ENCODE peak calls at places on chromosomes 11 and 22, in four cellular contexts. One of them, this sample, is unnamed.

GRCh38 chr11:124891390-124891861 is 6.2 kb downstream of the ROBO4 start:
- DNase-seq in esophagus squamous epithelium: no peak
- DNase-seq in ovary: no peak
- DNase-seq in adrenal gland: no peak
- DNase-seq in this sample: no peak

GRCh38 chr11:45885921-45886721 is 670 bp downstream of the MAPK8IP1 start:
- DNase-seq in esophagus squamous epithelium: no peak
- DNase-seq in ovary: no peak
- DNase-seq in adrenal gland: no peak
- DNase-seq in this sample: no peak

GRCh38 chr22:35597692-35598395 is 19.3 kb downstream of the MB start:
- DNase-seq in esophagus squamous epithelium: no peak
- DNase-seq in ovary: no peak
- DNase-seq in adrenal gland: no peak
- DNase-seq in this sample: no peak

GRCh38 chr11:7638710-7639642 is 34.3 kb downstream of the CYB5R2 start:
- DNase-seq in esophagus squamous epithelium: no peak
- DNase-seq in ovary: no peak
- DNase-seq in adrenal gland: no peak
- DNase-seq in this sample: no peak

GRCh38 chr11:134586726-134587125 is 174.7 kb upstream of the B3GAT1 start:
- DNase-seq in esophagus squamous epithelium: no peak
- DNase-seq in ovary: no peak
- DNase-seq in adrenal gland: no peak
- DNase-seq in this sample: no peak

GRCh38 chr11:130945945-130946344 is 29.7 kb upstream of the SNX19 start:
- DNase-seq in esophagus squamous epithelium: no peak
- DNase-seq in ovary: no peak
- DNase-seq in adrenal gland: peak
- DNase-seq in this sample: no peak

GRCh38 chr11:106553304-106553703 is 465.0 kb downstream of the GUCY1A2 start:
- DNase-seq in esophagus squamous epithelium: no peak
- DNase-seq in ovary: no peak
- DNase-seq in adrenal gland: no peak
- DNase-seq in this sample: no peak

GRCh38 chr22:16721969-16722368 is 103.2 kb downstream of the XKR3 start:
- DNase-seq in esophagus squamous epithelium: no peak
- DNase-seq in ovary: no peak
- DNase-seq in adrenal gland: no peak
- DNase-seq in this sample: no peak

GRCh38 chr22:38824587-38824986 is 19.2 kb downstream of the NPTXR start:
- DNase-seq in esophagus squamous epithelium: no peak
- DNase-seq in ovary: no peak
- DNase-seq in adrenal gland: peak
- DNase-seq in this sample: peak

GRCh38 chr11:122186439-122187080 is 70.5 kb upstream of the BLID start:
- DNase-seq in esophagus squamous epithelium: no peak
- DNase-seq in ovary: no peak
- DNase-seq in adrenal gland: no peak
- DNase-seq in this sample: no peak

GRCh38 chr22:23175817-23176644 is 4.3 kb upstream of the BCR start:
- DNase-seq in esophagus squamous epithelium: no peak
- DNase-seq in ovary: no peak
- DNase-seq in adrenal gland: no peak
- DNase-seq in this sample: no peak

GRCh38 chr11:27722117-27722844 is 22.0 kb upstream of the BDNF start:
- DNase-seq in esophagus squamous epithelium: no peak
- DNase-seq in ovary: no peak
- DNase-seq in adrenal gland: peak
- DNase-seq in this sample: no peak

GRCh38 chr11:34044664-34045485 is 6.7 kb upstream of the CAPRIN1 start:
- DNase-seq in esophagus squamous epithelium: no peak
- DNase-seq in ovary: no peak
- DNase-seq in adrenal gland: peak
- DNase-seq in this sample: peak

GRCh38 chr22:47065756-47066615 is 303.5 kb downstream of the TBC1D22A start:
- DNase-seq in esophagus squamous epithelium: no peak
- DNase-seq in ovary: no peak
- DNase-seq in adrenal gland: peak
- DNase-seq in this sample: no peak

GRCh38 chr11:69050592-69051380 is 2.1 kb downstream of the TPCN2 start:
- DNase-seq in esophagus squamous epithelium: no peak
- DNase-seq in ovary: no peak
- DNase-seq in adrenal gland: no peak
- DNase-seq in this sample: no peak

GRCh38 chr22:20204821-20205220 is 54.0 kb upstream of the CCDC188 start:
- DNase-seq in esophagus squamous epithelium: no peak
- DNase-seq in ovary: no peak
- DNase-seq in adrenal gland: no peak
- DNase-seq in this sample: no peak

GRCh38 chr22:29727248-29727551 is 7.4 kb downstream of the CABP7 start:
- DNase-seq in esophagus squamous epithelium: no peak
- DNase-seq in ovary: peak
- DNase-seq in adrenal gland: peak
- DNase-seq in this sample: peak

GRCh38 chr11:19429108-19429760 is 188.5 kb upstream of the E2F8 start:
- DNase-seq in esophagus squamous epithelium: no peak
- DNase-seq in ovary: no peak
- DNase-seq in adrenal gland: no peak
- DNase-seq in this sample: no peak

GRCh38 chr11:43830928-43831440 is 49.6 kb upstream of the ALKBH3 start:
- DNase-seq in esophagus squamous epithelium: no peak
- DNase-seq in ovary: no peak
- DNase-seq in adrenal gland: peak
- DNase-seq in this sample: peak

GRCh38 chr11:113681282-113681681 is 24.8 kb downstream of the TMPRSS5 start:
- DNase-seq in esophagus squamous epithelium: no peak
- DNase-seq in ovary: no peak
- DNase-seq in adrenal gland: no peak
- DNase-seq in this sample: peak

GRCh38 chr11:111922803-111923202 is 4.1 kb downstream of the C11orf52 start:
- DNase-seq in esophagus squamous epithelium: no peak
- DNase-seq in ovary: peak
- DNase-seq in adrenal gland: peak
- DNase-seq in this sample: peak

GRCh38 chr11:117925198-117925925 is 3.8 kb downstream of the TMPRSS13 start:
- DNase-seq in esophagus squamous epithelium: no peak
- DNase-seq in ovary: no peak
- DNase-seq in adrenal gland: no peak
- DNase-seq in this sample: no peak

GRCh38 chr11:95556342-95557151 is 233.0 kb downstream of the FAM76B start:
- DNase-seq in esophagus squamous epithelium: no peak
- DNase-seq in ovary: no peak
- DNase-seq in adrenal gland: no peak
- DNase-seq in this sample: no peak

GRCh38 chr11:11525283-11525682 is 96.5 kb downstream of the GALNT18 start:
- DNase-seq in esophagus squamous epithelium: no peak
- DNase-seq in ovary: no peak
- DNase-seq in adrenal gland: no peak
- DNase-seq in this sample: no peak

GRCh38 chr11:93497575-93497974 is 45.6 kb downstream of the SMCO4 start:
- DNase-seq in esophagus squamous epithelium: no peak
- DNase-seq in ovary: no peak
- DNase-seq in adrenal gland: no peak
- DNase-seq in this sample: no peak

GRCh38 chr22:37661160-37661924 is 2.8 kb downstream of the PDXP start:
- DNase-seq in esophagus squamous epithelium: no peak
- DNase-seq in ovary: peak
- DNase-seq in adrenal gland: no peak
- DNase-seq in this sample: peak

GRCh38 chr22:19756288-19757128 is 4.1 kb upstream of the TBX1 start:
- DNase-seq in esophagus squamous epithelium: no peak
- DNase-seq in ovary: no peak
- DNase-seq in adrenal gland: peak
- DNase-seq in this sample: peak

GRCh38 chr11:61489833-61490585 is 18.5 kb upstream of the LRRC10B start:
- DNase-seq in esophagus squamous epithelium: no peak
- DNase-seq in ovary: peak
- DNase-seq in adrenal gland: no peak
- DNase-seq in this sample: no peak

GRCh38 chr11:92477686-92478085 is 253.1 kb downstream of the FAT3 start:
- DNase-seq in esophagus squamous epithelium: no peak
- DNase-seq in ovary: no peak
- DNase-seq in adrenal gland: no peak
- DNase-seq in this sample: no peak

GRCh38 chr11:71158936-71159335 is 93.4 kb downstream of the SHANK2 start:
- DNase-seq in esophagus squamous epithelium: no peak
- DNase-seq in ovary: no peak
- DNase-seq in adrenal gland: no peak
- DNase-seq in this sample: no peak

GRCh38 chr11:78689558-78690153 is 115.0 kb upstream of the NARS2 start:
- DNase-seq in esophagus squamous epithelium: no peak
- DNase-seq in ovary: no peak
- DNase-seq in adrenal gland: no peak
- DNase-seq in this sample: no peak

GRCh38 chr22:49330421-49331222 is 497.1 kb downstream of the BRD1 start:
- DNase-seq in esophagus squamous epithelium: no peak
- DNase-seq in ovary: no peak
- DNase-seq in adrenal gland: no peak
- DNase-seq in this sample: no peak

GRCh38 chr11:44893250-44894216 is 57.1 kb downstream of the TP53I11 start:
- DNase-seq in esophagus squamous epithelium: no peak
- DNase-seq in ovary: peak
- DNase-seq in adrenal gland: peak
- DNase-seq in this sample: no peak

GRCh38 chr11:69704508-69705245 is 855 bp upstream of the FGF19 start:
- DNase-seq in esophagus squamous epithelium: no peak
- DNase-seq in ovary: no peak
- DNase-seq in adrenal gland: no peak
- DNase-seq in this sample: peak

GRCh38 chr11:107591098-107591445 is at the start of gene ELMOD1:
- DNase-seq in esophagus squamous epithelium: no peak
- DNase-seq in ovary: peak
- DNase-seq in adrenal gland: peak
- DNase-seq in this sample: no peak

GRCh38 chr11:57798905-57799559 is 37.4 kb downstream of the CTNND1 start:
- DNase-seq in esophagus squamous epithelium: no peak
- DNase-seq in ovary: no peak
- DNase-seq in adrenal gland: peak
- DNase-seq in this sample: peak

DNA sequence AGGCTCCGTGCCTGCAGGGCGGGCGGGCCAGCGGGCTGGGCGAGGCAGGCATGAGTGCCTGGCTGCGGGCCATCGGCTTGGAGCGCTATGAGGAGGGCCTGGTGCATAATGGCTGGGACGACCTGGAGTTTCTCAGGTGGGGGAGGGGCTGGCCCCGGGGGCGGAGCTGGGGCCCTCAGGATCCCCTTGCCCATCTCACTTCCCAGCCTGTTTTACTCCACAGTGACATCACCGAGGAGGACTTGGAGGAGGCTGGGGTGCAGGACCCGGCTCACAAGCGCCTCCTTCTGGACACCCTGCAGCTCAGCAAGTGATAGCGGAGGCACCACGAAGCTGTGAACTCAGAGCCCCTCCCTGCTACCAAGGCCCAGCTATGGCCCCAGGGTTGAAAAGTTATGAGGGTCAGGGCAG is 5.9 kb downstream of the PHOX2A start:
- DNase-seq in esophagus squamous epithelium: no peak
- DNase-seq in ovary: no peak
- DNase-seq in adrenal gland: peak
- DNase-seq in this sample: peak
- TF ChIP-seq POLR2A in esophagus squamous epithelium: no peak
- TF ChIP-seq POLR2A in ovary: no peak
- TF ChIP-seq POLR2A in adrenal gland: no peak
- TF ChIP-seq POLR2A in this sample: no peak

GRCh38 chr11:2382927-2383822 is 6.1 kb downstream of the CD81 start:
- DNase-seq in esophagus squamous epithelium: no peak
- DNase-seq in ovary: peak
- DNase-seq in adrenal gland: peak
- DNase-seq in this sample: no peak
- TF ChIP-seq POLR2A in esophagus squamous epithelium: no peak
- TF ChIP-seq POLR2A in ovary: no peak
- TF ChIP-seq POLR2A in adrenal gland: no peak
- TF ChIP-seq POLR2A in this sample: no peak

GRCh38 chr22:18055619-18056160 is 22.1 kb upstream of the PEX26 start:
- DNase-seq in esophagus squamous epithelium: no peak
- DNase-seq in ovary: no peak
- DNase-seq in adrenal gland: no peak
- DNase-seq in this sample: no peak

GRCh38 chr22:18058770-18059169 is 19.0 kb upstream of the PEX26 start:
- DNase-seq in esophagus squamous epithelium: no peak
- DNase-seq in ovary: no peak
- DNase-seq in adrenal gland: no peak
- DNase-seq in this sample: no peak

GRCh38 chr22:18057568-18058209 is 20.1 kb upstream of the PEX26 start:
- DNase-seq in esophagus squamous epithelium: peak
- DNase-seq in ovary: peak
- DNase-seq in adrenal gland: peak
- DNase-seq in this sample: no peak

GRCh38 chr22:18056802-18057474 is 20.9 kb upstream of the PEX26 start:
- DNase-seq in esophagus squamous epithelium: no peak
- DNase-seq in ovary: no peak
- DNase-seq in adrenal gland: peak
- DNase-seq in this sample: no peak

DNA sequence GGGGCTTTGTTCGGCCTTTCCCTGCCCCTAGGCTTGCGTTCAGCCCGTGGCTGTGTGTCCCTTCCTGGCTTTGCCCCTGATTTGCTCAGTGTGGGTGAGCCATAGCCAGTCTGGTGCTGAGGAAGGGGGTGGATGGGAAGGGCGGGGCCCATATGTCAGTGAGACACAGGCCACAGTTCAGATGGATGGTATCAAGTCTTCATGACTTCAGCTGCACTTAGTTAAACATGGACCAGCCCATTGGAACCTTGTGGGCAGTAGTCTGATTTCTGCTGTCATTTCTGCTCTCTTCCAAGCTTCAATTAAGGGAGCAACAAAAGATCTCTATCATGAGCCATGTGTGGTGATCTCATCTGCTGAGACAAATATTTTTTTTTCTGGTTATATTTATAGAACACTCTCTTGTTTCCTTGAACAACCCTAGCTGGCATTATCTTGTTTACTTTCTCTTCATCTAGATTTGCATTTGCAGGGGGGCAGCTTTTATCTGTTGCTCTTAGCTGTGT is 21.6 kb upstream of the PEX26 start:
- DNase-seq in esophagus squamous epithelium: no peak
- DNase-seq in ovary: no peak
- DNase-seq in adrenal gland: peak
- DNase-seq in this sample: peak
- TF ChIP-seq POLR2A in esophagus squamous epithelium: no peak
- TF ChIP-seq POLR2A in ovary: no peak
- TF ChIP-seq POLR2A in adrenal gland: peak
- TF ChIP-seq POLR2A in this sample: no peak

DNA sequence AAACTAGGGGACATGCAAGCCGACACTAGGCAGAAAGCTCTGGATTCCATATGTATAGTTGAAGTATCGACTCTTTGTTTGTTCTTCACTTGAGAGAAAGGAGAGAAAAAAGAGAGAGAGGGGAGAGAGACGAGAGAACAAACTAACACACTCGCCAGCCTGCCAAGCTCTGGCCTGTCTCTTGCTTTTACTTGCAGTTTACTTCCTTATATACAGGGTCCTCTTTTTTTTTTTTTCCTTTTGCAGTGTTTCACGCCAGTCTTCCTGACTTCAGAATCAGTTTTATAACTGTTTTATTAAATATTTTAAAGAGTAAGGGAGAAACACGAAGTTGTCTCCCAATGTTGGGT is 19.9 kb downstream of the TEAD1 start:
- DNase-seq in esophagus squamous epithelium: no peak
- DNase-seq in ovary: no peak
- DNase-seq in adrenal gland: no peak
- DNase-seq in this sample: no peak
- TF ChIP-seq POLR2A in esophagus squamous epithelium: no peak
- TF ChIP-seq POLR2A in ovary: no peak
- TF ChIP-seq POLR2A in adrenal gland: no peak
- TF ChIP-seq POLR2A in this sample: no peak

GRCh38 chr11:65779919-65780769 is 632 bp downstream of the AP5B1 start:
- DNase-seq in esophagus squamous epithelium: no peak
- DNase-seq in ovary: peak
- DNase-seq in adrenal gland: peak
- DNase-seq in this sample: peak
- TF ChIP-seq POLR2A in esophagus squamous epithelium: peak
- TF ChIP-seq POLR2A in ovary: no peak
- TF ChIP-seq POLR2A in adrenal gland: peak
- TF ChIP-seq POLR2A in this sample: peak

This sample was measured in erythroblast.